ENCODE peak calls at places on chromosome 15, in four cellular contexts. N is AG04450; Z is NCI-H345; Q is activated T-cell treated with anti-CD3 and anti-CD28 coated beads, Interleukin-2, amount 50 U/mL, for 72 hours. O is an unnamed sample.

GRCh38 chr15:67080900-67081431 is 15.6 kb downstream of the SMAD3 start:
- DNase-seq in N (no peak), Q (peak), Z (no peak), O (no peak)

GRCh38 chr15:60679256-60679655 is 200.3 kb upstream of the ICE2 start:
- DNase-seq in Q (no peak), N (no peak), Z (no peak), O (no peak)

GRCh38 chr15:26013946-26014345 is 150.8 kb upstream of the ATP10A start:
- DNase-seq in Q (no peak), N (no peak), Z (no peak), O (no peak)

GRCh38 chr15:58717357-58717756 is 32.1 kb downstream of the ADAM10 start:
- DNase-seq in Q (no peak), N (no peak), Z (no peak), O (no peak)

GRCh38 chr15:82021021-82021420 is 24.8 kb downstream of the MEX3B start:
- DNase-seq in Q (no peak), N (no peak), Z (peak), O (no peak)

GRCh38 chr15:92091155-92091734 is 237.7 kb downstream of the SLCO3A1 start:
- DNase-seq in Z (peak), N (no peak), Q (no peak), O (peak)

GRCh38 chr15:99343836-99344551 is 92.7 kb downstream of the LRRC28 start:
- DNase-seq in Z (no peak), N (no peak), Q (peak), O (no peak)

GRCh38 chr15:86522721-86523120 is 443.1 kb downstream of the AGBL1 start:
- DNase-seq in Q (no peak), Z (no peak), N (no peak), O (no peak)

GRCh38 chr15:69929905-69930630 is 167.6 kb downstream of the TLE3 start:
- DNase-seq in Z (no peak), N (no peak), Q (no peak), O (no peak)

GRCh38 chr15:93610944-93611343 is 521.9 kb upstream of the RGMA start:
- DNase-seq in N (no peak), Q (no peak), Z (no peak), O (no peak)

GRCh38 chr15:42448281-42448680 is 42.7 kb downstream of the ZNF106 start:
- DNase-seq in Q (no peak), N (no peak), Z (no peak), O (no peak)

GRCh38 chr15:74172751-74173544 is 562 bp upstream of the ISLR start:
- DNase-seq in Z (no peak), Q (no peak), N (no peak), O (peak)

GRCh38 chr15:25886498-25887140 is 23.5 kb upstream of the ATP10A start:
- DNase-seq in Z (no peak), Q (no peak), N (no peak), O (no peak)

GRCh38 chr15:96585634-96586386 is 255.3 kb downstream of the NR2F2 start:
- DNase-seq in Q (no peak), Z (no peak), N (no peak), O (no peak)

GRCh38 chr15:68634122-68634482 is 55.3 kb downstream of the CORO2B start:
- DNase-seq in N (no peak), Q (no peak), Z (no peak), O (no peak)

GRCh38 chr15:88617031-88617722 is 4.0 kb upstream of the AEN start:
- DNase-seq in N (no peak), Q (no peak), Z (no peak), O (no peak)

GRCh38 chr15:26355671-26356070 is 417.2 kb downstream of the GABRB3 start:
- DNase-seq in Q (no peak), N (no peak), Z (no peak), O (no peak)

GRCh38 chr15:66947471-66947870 is 117.9 kb upstream of the SMAD3 start:
- DNase-seq in N (no peak), Z (no peak), Q (no peak), O (no peak)

GRCh38 chr15:65949482-65949881 is 80.2 kb downstream of the RAB11A start:
- DNase-seq in N (no peak), Q (no peak), Z (no peak), O (no peak)

GRCh38 chr15:37793851-37794250 is 140.6 kb upstream of the TMCO5A start:
- DNase-seq in Q (no peak), N (no peak), Z (no peak), O (no peak)

GRCh38 chr15:29825205-29825604 is 2.9 kb upstream of the TJP1 start:
- DNase-seq in Z (no peak), N (no peak), Q (peak), O (no peak)

GRCh38 chr15:50883903-50884302 is 24.6 kb upstream of the AP4E1 start:
- DNase-seq in N (no peak), Q (peak), Z (no peak), O (no peak)

GRCh38 chr15:93274276-93274675 is 185.3 kb upstream of the RGMA start:
- DNase-seq in Q (no peak), N (no peak), Z (no peak), O (no peak)

GRCh38 chr15:58459562-58459961 is 27.8 kb downstream of the LIPC start:
- DNase-seq in N (no peak), Z (no peak), Q (no peak), O (no peak)

GRCh38 chr15:42233107-42233506 is 25.0 kb upstream of the VPS39 start:
- DNase-seq in N (no peak), Z (no peak), Q (no peak), O (no peak)

GRCh38 chr15:76011611-76012010 is 613 bp downstream of the NRG4 start:
- DNase-seq in Z (no peak), Q (no peak), N (no peak), O (no peak)

GRCh38 chr15:23855947-23856346 is 168.8 kb upstream of the NDN start:
- DNase-seq in Q (no peak), Z (no peak), N (no peak), O (no peak)

GRCh38 chr15:96268421-96269204 is 61.9 kb upstream of the NR2F2 start:
- DNase-seq in Q (no peak), Z (no peak), N (no peak), O (no peak)

GRCh38 chr15:40258544-40258943 is 19.7 kb downstream of the PAK6 start:
- DNase-seq in N (no peak), Q (no peak), Z (no peak), O (no peak)

GRCh38 chr15:64067564-64068030 is 21.3 kb upstream of the DAPK2 start:
- DNase-seq in Q (peak), Z (peak), N (peak), O (peak)

GRCh38 chr15:34334676-34335075 is 2.9 kb downstream of the SLC12A6 start:
- DNase-seq in Q (no peak), N (no peak), Z (no peak), O (no peak)

GRCh38 chr15:60580650-60581415 is 101.9 kb upstream of the ICE2 start:
- DNase-seq in Q (peak), N (no peak), Z (no peak), O (no peak)

GRCh38 chr15:46442196-46442595 is 807.4 kb downstream of the SQOR start:
- DNase-seq in Z (no peak), Q (no peak), N (no peak), O (no peak)

GRCh38 chr15:74733269-74733668 is 7.9 kb upstream of the CYP1A1 start:
- DNase-seq in Q (no peak), N (no peak), Z (no peak), O (no peak)

GRCh38 chr15:39565851-39566250 is 15.0 kb upstream of the THBS1 start:
- DNase-seq in Z (no peak), Q (no peak), N (no peak), O (no peak)

GRCh38 chr15:29139540-29140459 is 129.8 kb downstream of the NSMCE3 start:
- DNase-seq in N (no peak), Q (peak), Z (peak), O (peak)

GRCh38 chr15:83794209-83794608 is 140.3 kb downstream of the ADAMTSL3 start:
- DNase-seq in Z (no peak), N (no peak), Q (no peak), O (no peak)